ENCODE peak calls at places on chromosomes 11 and 22, in six cellular contexts. K is stimulated activated naive B cell treated with anti-CD40 and anti-IgM and Interleukin-4, amounts not matched to agents 10 μg/mL and 1 μg/mL and 100 μg/mL, for 72 hours; A is RWPE1; S is activated CD4-positive, alpha-beta T cell treated with anti-CD3 and anti-CD28 coated beads, Interleukin-2, amount 50 U/mL, for 48 hours; W is amygdala; F is right atrium auricular region. D is an unnamed sample.

GRCh38 chr22:44603774-44604173 is 98.2 kb upstream of the PRR5 start:
- DNase-seq in K (no peak), A (no peak), S (no peak), W (no peak), F (no peak), D (no peak)

GRCh38 chr22:39381009-39381755 is 18.4 kb upstream of the TAB1 start:
- DNase-seq in K (no peak), A (no peak), S (no peak), W (no peak), F (no peak), D (peak)

GRCh38 chr11:119678351-119678750 is 50.6 kb downstream of the NECTIN1 start:
- DNase-seq in K (no peak), A (no peak), S (no peak), W (no peak), F (no peak), D (no peak)

GRCh38 chr11:66607126-66607834 is 9.2 kb upstream of the RBM14 start:
- DNase-seq in K (no peak), A (peak), S (no peak), W (peak), F (peak), D (peak)

GRCh38 chr22:39732625-39733024 is 160.9 kb downstream of the ENTHD1 start:
- DNase-seq in K (no peak), A (no peak), S (no peak), W (no peak), F (no peak), D (no peak)

GRCh38 chr11:96280444-96280843 is 62.6 kb downstream of the MAML2 start:
- DNase-seq in K (no peak), A (no peak), S (no peak), W (no peak), F (no peak), D (no peak)

GRCh38 chr11:35553831-35554230 is 28.4 kb upstream of the PAMR1 start:
- DNase-seq in K (no peak), A (no peak), S (no peak), W (no peak), F (no peak), D (peak)

GRCh38 chr11:9601041-9601875 is 27.8 kb downstream of the WEE1 start:
- DNase-seq in K (peak), A (no peak), S (peak), W (no peak), F (peak), D (peak)

GRCh38 chr11:19953342-19953741 is 206.9 kb downstream of the DBX1 start:
- DNase-seq in K (no peak), A (no peak), S (no peak), W (no peak), F (no peak), D (peak)

GRCh38 chr11:19561011-19561410 is 151.6 kb upstream of the NAV2 start:
- DNase-seq in K (no peak), A (no peak), S (no peak), W (no peak), F (no peak), D (peak)

GRCh38 chr11:8082391-8083087 is 1.5 kb downstream of the TUB start:
- DNase-seq in K (no peak), A (no peak), S (no peak), W (no peak), F (no peak), D (peak)

GRCh38 chr22:38437416-38437815 is 17.6 kb downstream of the KCNJ4 start:
- DNase-seq in K (no peak), A (no peak), S (no peak), W (no peak), F (no peak), D (no peak)

GRCh38 chr11:46347637-46348311 is 511 bp downstream of the DGKZ start:
- DNase-seq in K (no peak), A (no peak), S (peak), W (no peak), F (no peak), D (no peak)

GRCh38 chr11:15901790-15902189 is 454.6 kb downstream of the SOX6 start:
- DNase-seq in K (no peak), A (no peak), S (no peak), W (no peak), F (no peak), D (no peak)

GRCh38 chr11:1194231-1194976 is 28.5 kb upstream of the MUC5B start:
- DNase-seq in K (no peak), A (no peak), S (no peak), W (no peak), F (no peak), D (no peak)

GRCh38 chr11:64516226-64516625 is 74.8 kb upstream of the SLC22A12 start:
- DNase-seq in K (no peak), A (no peak), S (no peak), W (no peak), F (no peak), D (no peak)

GRCh38 chr22:29257751-29258181 is 10.0 kb downstream of the RHBDD3 start:
- DNase-seq in K (no peak), A (no peak), S (no peak), W (no peak), F (peak), D (no peak)

GRCh38 chr11:82714346-82715174 is 19.1 kb downstream of the FAM181B start:
- DNase-seq in K (no peak), A (no peak), S (no peak), W (no peak), F (no peak), D (no peak)

GRCh38 chr22:41613456-41613855 is 7.4 kb downstream of the DESI1 start:
- DNase-seq in K (no peak), A (no peak), S (no peak), W (no peak), F (no peak), D (no peak)

GRCh38 chr22:22076937-22077703 is 94.5 kb upstream of the TOP3B start:
- DNase-seq in K (no peak), A (peak), S (no peak), W (no peak), F (peak), D (peak)

GRCh38 chr11:2820976-2821375 is 64.6 kb downstream of the CDKN1C start:
- DNase-seq in K (no peak), A (no peak), S (no peak), W (no peak), F (no peak), D (no peak)

GRCh38 chr11:106937113-106937512 is 81.2 kb downstream of the GUCY1A2 start:
- DNase-seq in K (no peak), A (no peak), S (no peak), W (no peak), F (no peak), D (no peak)

GRCh38 chr11:101862410-101863233 is 52.2 kb upstream of the CEP126 start:
- DNase-seq in K (no peak), A (peak), S (no peak), W (no peak), F (no peak), D (peak)

GRCh38 chr11:23236846-23237550 is 376.7 kb upstream of the CCDC179 start:
- DNase-seq in K (no peak), A (peak), S (no peak), W (no peak), F (no peak), D (peak)

GRCh38 chr11:70510106-70510505 is 111.8 kb downstream of the CTTN start:
- DNase-seq in K (no peak), A (no peak), S (no peak), W (no peak), F (no peak), D (no peak)

GRCh38 chr11:8309862-8310261 is 46.2 kb upstream of the LMO1 start:
- DNase-seq in K (no peak), A (no peak), S (no peak), W (no peak), F (no peak), D (no peak)

GRCh38 chr11:127609025-127609788 is 608.6 kb upstream of the KIRREL3 start:
- DNase-seq in K (no peak), A (no peak), S (no peak), W (no peak), F (no peak), D (no peak)

GRCh38 chr22:31579835-31580242 is 82.2 kb downstream of the PISD start:
- DNase-seq in K (no peak), A (no peak), S (no peak), W (no peak), F (no peak), D (no peak)

GRCh38 chr22:37244114-37244921 is at the start of gene RAC2:
- DNase-seq in K (peak), A (peak), S (peak), W (no peak), F (peak), D (peak)

GRCh38 chr11:116853461-116854073 is 16.1 kb upstream of the APOA1 start:
- DNase-seq in K (peak), A (peak), S (peak), W (no peak), F (no peak), D (peak)

GRCh38 chr11:102833731-102834130 is 9.7 kb downstream of the MMP3 start:
- DNase-seq in K (no peak), A (no peak), S (no peak), W (no peak), F (no peak), D (no peak)

GRCh38 chr22:35313311-35314121 is 13.8 kb downstream of the TOM1 start:
- DNase-seq in K (peak), A (peak), S (peak), W (no peak), F (no peak), D (peak)

GRCh38 chr11:67022341-67022933 is 497 bp upstream of the SYT12 start:
- DNase-seq in K (no peak), A (peak), S (no peak), W (no peak), F (no peak), D (peak)

GRCh38 chr11:130827697-130828377 is 88.4 kb downstream of the SNX19 start:
- DNase-seq in K (no peak), A (peak), S (peak), W (no peak), F (peak), D (peak)

GRCh38 chr11:44633641-44634040 is 68.2 kb downstream of the CD82 start:
- DNase-seq in K (peak), A (no peak), S (no peak), W (no peak), F (peak), D (no peak)